ENCODE peak calls at places on chromosomes 11 and 22, in six cellular contexts. G, X, Z, T, E and O are unnamed samples.
A peak's percentile ranks its signal among the peaks of the same experiment; 100 is the strongest.

GRCh38 chr11:8812438-8812837 is 98.6 kb upstream of the AKIP1 start:
- DNase-seq in G (no peak), X (no peak), Z (no peak), T (no peak), E (no peak), O (peak; percentile 36)

GRCh38 chr11:129973809-129974208 is 28.8 kb downstream of the PRDM10 start:
- DNase-seq in G (no peak), X (no peak), Z (no peak), T (peak; percentile 14), E (no peak), O (peak; percentile 30)

GRCh38 chr22:31646186-31647019 is 15.6 kb downstream of the PISD start:
- DNase-seq in G (no peak), X (peak; percentile 99), Z (no peak), T (peak; percentile 97), E (no peak), O (peak; percentile 95)

GRCh38 chr11:76318744-76319384 is 62.1 kb downstream of the THAP12 start:
- DNase-seq in G (peak; percentile 89), X (peak; percentile 16), Z (peak; percentile 83), T (peak; percentile 50), E (peak; percentile 67), O (peak; percentile 51)

GRCh38 chr22:47695176-47695575 is 932.7 kb downstream of the TBC1D22A start:
- DNase-seq in G (no peak), X (no peak), Z (no peak), T (no peak), E (peak; percentile 42), O (no peak)

GRCh38 chr11:117176186-117176585 is 2.4 kb upstream of the SIDT2 start:
- DNase-seq in G (no peak), X (no peak), Z (no peak), T (no peak), E (no peak), O (no peak)

GRCh38 chr11:30254307-30255298 is 23.8 kb downstream of the FSHB start:
- DNase-seq in G (no peak), X (peak; percentile 14), Z (no peak), T (peak; percentile 54), E (no peak), O (no peak)

GRCh38 chr11:596374-596773 is 19.4 kb downstream of the IRF7 start:
- DNase-seq in G (no peak), X (no peak), Z (no peak), T (no peak), E (no peak), O (no peak)

GRCh38 chr11:223921-224320 is 12.2 kb downstream of the SIRT3 start:
- DNase-seq in G (no peak), X (no peak), Z (no peak), T (no peak), E (no peak), O (no peak)

GRCh38 chr11:86743223-86744118 is 56.9 kb upstream of the PRSS23 start:
- DNase-seq in G (peak; percentile 55), X (peak; percentile 99), Z (no peak), T (peak; percentile 98), E (no peak), O (peak; percentile 97)

GRCh38 chr11:68843703-68844312 is 2.1 kb upstream of the CPT1A start:
- DNase-seq in G (peak; percentile 85), X (peak; percentile 32), Z (peak; percentile 67), T (no peak), E (peak; percentile 86), O (peak; percentile 15)

GRCh38 chr22:38262051-38262795 is 10.6 kb downstream of the TMEM184B start:
- DNase-seq in G (peak; percentile 56), X (no peak), Z (peak; percentile 31), T (no peak), E (peak; percentile 67), O (peak; percentile 34)

GRCh38 chr22:37457093-37457893 is 28.9 kb downstream of the MFNG start:
- DNase-seq in G (peak; percentile 91), X (no peak), Z (peak; percentile 83), T (peak; percentile 51), E (peak; percentile 46), O (peak; percentile 24)

GRCh38 chr11:119842731-119843130 is 113.7 kb upstream of the NECTIN1 start:
- DNase-seq in G (no peak), X (no peak), Z (no peak), T (no peak), E (no peak), O (no peak)

GRCh38 chr11:28969832-28970231 is 861.6 kb downstream of the METTL15 start:
- DNase-seq in G (no peak), X (no peak), Z (no peak), T (no peak), E (no peak), O (no peak)

GRCh38 chr22:44648085-44648820 is 53.8 kb upstream of the PRR5 start:
- DNase-seq in G (no peak), X (no peak), Z (no peak), T (no peak), E (no peak), O (no peak)

GRCh38 chr22:36871669-36872081 is 10.9 kb downstream of the NCF4 start:
- DNase-seq in G (no peak), X (no peak), Z (no peak), T (no peak), E (no peak), O (no peak)

GRCh38 chr11:134532176-134532920 is 120.3 kb upstream of the B3GAT1 start:
- DNase-seq in G (peak; percentile 14), X (no peak), Z (no peak), T (no peak), E (no peak), O (no peak)

GRCh38 chr11:29781268-29781667 is 235.6 kb downstream of the KCNA4 start:
- DNase-seq in G (no peak), X (no peak), Z (no peak), T (no peak), E (no peak), O (no peak)

GRCh38 chr11:65112551-65113360 is 1.1 kb downstream of the TM7SF2 start:
- DNase-seq in G (peak; percentile 86), X (no peak), Z (peak; percentile 82), T (no peak), E (peak; percentile 83), O (peak; percentile 44)

GRCh38 chr11:104572279-104572678 is 326.0 kb downstream of the CASP12 start:
- DNase-seq in G (no peak), X (peak; percentile 16), Z (no peak), T (peak; percentile 48), E (no peak), O (peak; percentile 24)

GRCh38 chr11:68282141-68282860 is 10.5 kb upstream of the C11orf24 start:
- DNase-seq in G (no peak), X (no peak), Z (peak; percentile 39), T (no peak), E (peak; percentile 56), O (no peak)

GRCh38 chr11:69449320-69450063 is 32.0 kb upstream of the LINC01488 start:
- DNase-seq in G (no peak), X (peak; percentile 34), Z (no peak), T (peak; percentile 59), E (no peak), O (peak; percentile 57)

GRCh38 chr11:119641991-119642745 is 86.8 kb downstream of the NECTIN1 start:
- DNase-seq in G (no peak), X (no peak), Z (peak; percentile 19), T (peak; percentile 4), E (no peak), O (no peak)

GRCh38 chr22:34851918-34852662 is 213.9 kb upstream of the ISX start:
- DNase-seq in G (no peak), X (no peak), Z (no peak), T (no peak), E (no peak), O (no peak)

GRCh38 chr11:89491141-89491690 is at the start of gene NOX4:
- DNase-seq in G (no peak), X (peak; percentile 70), Z (no peak), T (peak; percentile 42), E (no peak), O (peak; percentile 81)

GRCh38 chr11:124467376-124468061 is 22.0 kb upstream of the OR8B8 start:
- DNase-seq in G (no peak), X (peak; percentile 0), Z (no peak), T (no peak), E (no peak), O (peak; percentile 0)

GRCh38 chr11:120512727-120513435 is 1.3 kb downstream of the GRIK4 start:
- DNase-seq in G (no peak), X (no peak), Z (no peak), T (no peak), E (no peak), O (no peak)

GRCh38 chr11:88280673-88281316 is 56.7 kb downstream of the CTSC start:
- DNase-seq in G (no peak), X (peak; percentile 25), Z (no peak), T (no peak), E (no peak), O (peak; percentile 40)

GRCh38 chr11:8286886-8287285 is 23.2 kb upstream of the LMO1 start:
- DNase-seq in G (peak; percentile 7), X (no peak), Z (no peak), T (no peak), E (no peak), O (no peak)

GRCh38 chr11:15038963-15039362 is 34.4 kb upstream of the CALCB start:
- DNase-seq in G (no peak), X (no peak), Z (no peak), T (no peak), E (no peak), O (peak; percentile 37)

GRCh38 chr11:55942785-55943392 is 6.7 kb upstream of the OR5I1 start:
- DNase-seq in G (no peak), X (no peak), Z (no peak), T (peak; percentile 1), E (no peak), O (peak; percentile 4)

GRCh38 chr11:75516140-75516539 is 9.6 kb downstream of the GDPD5 start:
- DNase-seq in G (no peak), X (no peak), Z (no peak), T (no peak), E (no peak), O (no peak)

GRCh38 chr11:37506516-37506915 is 908.5 kb upstream of the RAG2 start:
- DNase-seq in G (no peak), X (no peak), Z (no peak), T (no peak), E (no peak), O (no peak)

GRCh38 chr11:23123766-23124165 is 263.5 kb upstream of the CCDC179 start:
- DNase-seq in G (no peak), X (peak; percentile 57), Z (no peak), T (peak; percentile 55), E (no peak), O (peak; percentile 65)

GRCh38 chr11:18329196-18329870 is 7.0 kb downstream of the GTF2H1 start:
- DNase-seq in G (no peak), X (peak; percentile 33), Z (no peak), T (no peak), E (peak; percentile 54), O (no peak)

GRCh38 chr11:44775366-44776356 is 48.9 kb downstream of the TSPAN18 start:
- DNase-seq in G (peak; percentile 70), X (no peak), Z (peak; percentile 45), T (peak; percentile 32), E (no peak), O (peak; percentile 25)

GRCh38 chr11:128324051-128324481 is 263.3 kb downstream of the ETS1 start:
- DNase-seq in G (peak; percentile 71), X (no peak), Z (no peak), T (no peak), E (no peak), O (no peak)